ENCODE peak calls at places on chromosome 11, in four cellular contexts. Q is H9, K is IMR-90, O is H1. I is an unnamed sample.

GRCh38 chr11:44555031-44555800 is 10.2 kb upstream of the CD82 start:
- DNase-seq in O (no peak), Q (no peak), K (no peak), I (no peak)

GRCh38 chr11:16966633-16967346 is 47.4 kb downstream of the PLEKHA7 start:
- DNase-seq in Q (no peak), O (no peak), K (no peak), I (no peak)

GRCh38 chr11:69694781-69695180 is 9.0 kb downstream of the FGF19 start:
- DNase-seq in Q (no peak), O (no peak), K (no peak), I (no peak)

GRCh38 chr11:95534809-95535208 is 254.8 kb downstream of the FAM76B start:
- DNase-seq in K (no peak), O (no peak), Q (no peak), I (no peak)

GRCh38 chr11:78313181-78313788 is 104.3 kb downstream of the GAB2 start:
- DNase-seq in O (no peak), K (peak), Q (no peak), I (no peak)

GRCh38 chr11:128949791-128950454 is 7.3 kb upstream of the TP53AIP1 start:
- DNase-seq in K (no peak), O (no peak), Q (no peak), I (no peak)

GRCh38 chr11:30424851-30425250 is 101.9 kb downstream of the ARL14EP start:
- DNase-seq in O (no peak), K (no peak), Q (no peak), I (no peak)

GRCh38 chr11:130775306-130776043 is 140.8 kb downstream of the SNX19 start:
- DNase-seq in K (peak), O (no peak), Q (no peak), I (no peak)

GRCh38 chr11:20158597-20159257 is 1.5 kb downstream of the DBX1 start:
- DNase-seq in K (peak), O (no peak), Q (peak), I (peak)

GRCh38 chr11:125846188-125846587 is 13.1 kb downstream of the PATE4 start:
- DNase-seq in Q (no peak), O (no peak), K (no peak), I (no peak)
- H3K14ac ChIP-seq in Q (no peak), O (no peak), K (no peak), I (no peak)

DNA sequence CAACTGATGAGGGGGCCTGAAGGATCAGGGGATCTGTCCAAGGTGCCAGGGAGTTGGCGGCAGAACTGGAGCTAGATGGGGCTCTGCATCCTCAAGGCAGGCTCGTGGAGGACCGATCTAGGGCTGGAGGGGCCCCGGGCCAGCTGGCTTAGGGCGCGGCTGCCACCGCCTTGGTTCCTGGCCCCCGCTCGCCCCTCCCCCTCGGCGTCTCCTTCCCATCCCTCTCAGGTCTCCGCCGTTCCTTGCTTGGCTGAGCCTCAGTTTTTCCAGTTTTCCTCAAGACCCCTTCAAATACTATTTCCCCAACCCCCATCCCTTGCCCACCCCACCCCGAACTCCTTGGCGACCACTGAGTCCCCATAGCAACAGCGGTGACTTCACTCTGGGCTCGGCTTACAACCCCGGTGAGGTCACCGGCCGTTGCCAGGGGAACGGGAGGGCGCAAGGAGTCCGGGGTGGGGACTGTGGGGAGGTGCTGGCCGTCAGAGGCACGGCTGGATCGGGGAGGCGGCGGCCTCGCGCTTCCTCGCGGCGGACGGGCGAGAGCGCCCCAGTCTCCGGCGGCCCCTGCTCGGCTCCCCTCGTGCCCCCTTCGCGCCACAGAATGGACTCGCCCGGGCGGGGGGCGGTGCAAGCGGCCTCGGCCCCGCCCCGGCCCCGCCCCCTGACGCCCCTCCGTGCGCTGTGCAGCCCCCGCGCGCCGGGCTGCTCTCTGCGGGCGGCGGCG is 7.5 kb downstream of the FREY1 start:
- DNase-seq in O (peak), K (peak), Q (peak), I (peak)
- H3K14ac ChIP-seq in O (no peak), K (no peak), Q (peak), I (no peak)

DNA sequence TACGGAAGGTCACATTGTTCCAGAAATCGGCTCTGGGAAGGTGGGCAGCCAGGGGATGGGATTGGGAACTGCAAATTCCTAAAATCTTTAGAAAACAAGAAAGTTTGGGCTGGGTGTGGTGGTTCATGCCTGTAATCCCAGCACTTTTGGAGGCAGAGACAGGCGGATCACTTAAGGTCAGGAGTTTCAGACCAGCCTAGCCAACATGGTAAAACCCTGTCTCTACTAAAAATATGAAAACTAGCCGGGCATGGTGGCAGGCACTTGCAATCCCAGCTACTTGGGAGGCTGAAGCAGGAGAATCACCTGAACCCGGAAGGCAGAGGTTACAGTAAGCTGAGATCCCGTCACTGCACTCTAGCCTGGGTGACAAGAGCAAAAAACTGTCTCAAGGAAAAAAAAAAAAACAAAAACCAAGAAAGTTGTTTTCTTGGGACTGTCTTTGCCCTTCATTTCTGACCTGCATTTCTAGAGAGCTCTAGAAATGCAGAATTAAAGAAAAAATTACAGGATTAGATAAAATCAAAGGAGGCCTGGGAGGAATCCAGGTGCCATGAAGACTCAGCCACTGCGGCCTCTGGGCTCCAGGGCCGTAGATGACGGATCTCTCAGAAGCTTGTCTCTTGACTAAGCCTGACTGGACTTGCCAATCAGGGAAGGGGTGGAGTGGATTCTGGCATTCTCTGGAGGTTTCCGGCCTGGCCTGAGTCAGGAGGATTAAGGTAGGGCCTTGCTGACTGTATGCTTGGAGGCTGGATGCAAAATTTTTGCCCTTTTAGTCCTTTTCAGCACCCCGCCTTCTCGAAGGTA is 5.3 kb upstream of the MALAT1 start:
- DNase-seq in Q (peak), O (no peak), K (peak), I (no peak)
- H3K14ac ChIP-seq in Q (no peak), O (no peak), K (peak), I (no peak)

GRCh38 chr11:134039726-134040385 is 29.0 kb upstream of the JAM3 start:
- DNase-seq in Q (no peak), O (no peak), K (no peak), I (no peak)
- H3K14ac ChIP-seq in Q (no peak), O (no peak), K (peak), I (no peak)

GRCh38 chr11:71448257-71449161 is at the start of gene DHCR7:
- DNase-seq in Q (peak), K (peak), O (peak), I (peak)
- H3K14ac ChIP-seq in Q (peak), K (peak), O (no peak), I (peak)

GRCh38 chr11:2205214-2205770 is 33.7 kb upstream of the TH start:
- DNase-seq in Q (peak), O (no peak), K (no peak), I (no peak)

GRCh38 chr11:2204361-2205213 is 33.0 kb upstream of the TH start:
- DNase-seq in K (no peak), Q (no peak), O (no peak), I (no peak)

GRCh38 chr11:2202071-2202899 is 30.7 kb upstream of the TH start:
- DNase-seq in O (no peak), Q (no peak), K (no peak), I (no peak)

GRCh38 chr11:2202900-2203439 is 31.4 kb upstream of the TH start:
- DNase-seq in O (no peak), K (no peak), Q (no peak), I (no peak)

GRCh38 chr11:2203440-2204259 is 32.0 kb upstream of the TH start:
- DNase-seq in Q (no peak), O (no peak), K (no peak), I (no peak)
- H3K14ac ChIP-seq in Q (no peak), O (no peak), K (no peak), I (peak)

GRCh38 chr11:36454551-36454950 is 55.5 kb downstream of the TRAF6 start:
- DNase-seq in K (no peak), O (no peak), Q (no peak), I (no peak)

GRCh38 chr11:36455658-36456111 is 54.4 kb downstream of the TRAF6 start:
- DNase-seq in Q (no peak), K (peak), O (no peak), I (peak)

GRCh38 chr11:36454991-36455611 is 55.0 kb downstream of the TRAF6 start:
- DNase-seq in Q (no peak), K (no peak), O (no peak), I (peak)

GRCh38 chr11:36458129-36458918 is 51.7 kb downstream of the TRAF6 start:
- DNase-seq in O (no peak), Q (no peak), K (no peak), I (no peak)

DNA sequence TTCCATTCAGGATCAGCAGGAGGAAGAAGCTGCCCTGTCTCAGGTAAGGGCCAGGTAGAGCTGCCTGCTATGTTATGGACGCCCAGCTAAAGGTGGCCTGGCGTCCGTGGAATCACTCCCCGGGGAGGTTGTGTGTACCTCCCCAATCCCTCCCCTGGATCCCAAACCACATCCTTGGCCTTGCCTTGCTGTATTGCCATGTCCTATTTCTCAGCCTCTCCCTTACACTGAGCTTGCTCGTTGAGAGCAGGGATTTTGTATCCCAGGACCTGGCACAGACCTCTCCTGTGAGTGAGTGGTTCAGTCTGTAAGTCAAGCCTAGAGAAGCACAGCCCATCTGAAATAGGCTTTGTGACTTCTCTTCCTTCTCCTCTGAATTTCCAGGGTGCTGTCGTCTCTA is 53.9 kb downstream of the TRAF6 start:
- DNase-seq in K (no peak), Q (no peak), O (no peak), I (no peak)
- H3K14ac ChIP-seq in K (peak), Q (peak), O (no peak), I (no peak)

GRCh38 chr11:12187399-12187798 is 77.0 kb downstream of the MICAL2 start:
- DNase-seq in Q (no peak), K (peak), O (no peak), I (no peak)
- H3K14ac ChIP-seq in Q (no peak), K (peak), O (no peak), I (no peak)